ENCODE peak calls at places on chromosomes 6 and 20, in eight cellular contexts. N, Q, X, T, Z, E, F and Y are unnamed samples.

GRCh38 chr6:12476484-12476883 is 186.3 kb downstream of the EDN1 start:
- DNase-seq in T (no peak), Z (no peak), Q (no peak), E (no peak), N (no peak), X (no peak), F (no peak), Y (no peak)

GRCh38 chr6:49666930-49667369 is 30.3 kb upstream of the RHAG start:
- DNase-seq in F (no peak), T (no peak), N (no peak), Z (no peak), X (no peak), Q (no peak), E (no peak), Y (no peak)

GRCh38 chr6:10099086-10099499 is 315.8 kb downstream of the TFAP2A start:
- DNase-seq in Q (peak; percentile 73), F (peak; percentile 46), T (no peak), Z (peak; percentile 32), X (no peak), N (peak; percentile 54), E (peak; percentile 48), Y (peak; percentile 32)

GRCh38 chr6:167832497-167833395 is 6.0 kb downstream of the AFDN start:
- DNase-seq in T (no peak), X (no peak), F (no peak), N (no peak), Z (no peak), Q (no peak), E (no peak), Y (no peak)

GRCh38 chr20:37686762-37687477 is 6.9 kb upstream of the CTNNBL1 start:
- DNase-seq in N (no peak), X (peak; percentile 28), Z (no peak), T (no peak), Q (no peak), E (no peak), F (no peak), Y (peak; percentile 12)

GRCh38 chr6:80163754-80164187 is 57.3 kb downstream of the BCKDHB start:
- DNase-seq in F (no peak), Z (peak; percentile 45), T (no peak), N (no peak), E (no peak), Q (no peak), X (peak; percentile 78), Y (peak; percentile 2)

GRCh38 chr6:34393191-34393967 is 910 bp upstream of the NUDT3 start:
- DNase-seq in Q (no peak), Z (peak; percentile 66), N (no peak), E (no peak), F (no peak), X (no peak), T (no peak), Y (no peak)

GRCh38 chr6:157083343-157083742 is 240.0 kb downstream of the TMEM242 start:
- DNase-seq in N (no peak), T (no peak), F (no peak), Q (no peak), Z (peak; percentile 23), E (no peak), X (no peak), Y (no peak)

GRCh38 chr6:33323623-33323948 is 6.0 kb upstream of the ZBTB22 start:
- DNase-seq in Z (no peak), X (no peak), E (no peak), Q (no peak), N (no peak), F (no peak), T (no peak), Y (no peak)

GRCh38 chr6:104843196-104843595 is 16.5 kb downstream of the HACE1 start:
- DNase-seq in Z (no peak), X (no peak), Q (no peak), N (no peak), F (no peak), E (no peak), T (no peak), Y (no peak)

GRCh38 chr20:63687419-63688233 is 8.8 kb upstream of the TNFRSF6B start:
- DNase-seq in F (peak; percentile 86), Q (no peak), N (no peak), E (no peak), Z (no peak), X (no peak), T (no peak), Y (no peak)

GRCh38 chr6:37059344-37060194 is 54.1 kb downstream of the FGD2 start:
- DNase-seq in T (peak; percentile 40), E (peak; percentile 65), Q (no peak), Z (peak; percentile 20), F (no peak), N (no peak), X (peak; percentile 95), Y (peak; percentile 90)

GRCh38 chr6:12203001-12203400 is 87.2 kb upstream of the EDN1 start:
- DNase-seq in Q (no peak), T (no peak), X (peak; percentile 76), Z (no peak), N (no peak), F (no peak), E (no peak), Y (peak; percentile 24)

GRCh38 chr20:47854687-47855212 is 69.5 kb upstream of the SULF2 start:
- DNase-seq in E (no peak), Z (peak; percentile 23), T (no peak), Q (no peak), N (no peak), X (peak; percentile 47), F (no peak), Y (peak; percentile 81)

GRCh38 chr6:39137235-39137634 is 22.2 kb upstream of the SAYSD1 start:
- DNase-seq in E (peak; percentile 29), F (no peak), T (peak; percentile 18), Z (peak; percentile 23), X (peak; percentile 14), N (no peak), Q (no peak), Y (peak; percentile 36)

GRCh38 chr6:90216081-90216977 is 80.3 kb downstream of the BACH2 start:
- DNase-seq in X (peak; percentile 84), Q (no peak), E (no peak), T (peak; percentile 16), Z (peak; percentile 64), N (no peak), F (no peak), Y (no peak)

GRCh38 chr20:62949887-62950286 is 2.6 kb upstream of the SLC17A9 start:
- DNase-seq in Z (no peak), Q (no peak), X (no peak), N (no peak), E (no peak), F (no peak), T (no peak), Y (no peak)

GRCh38 chr6:8499540-8499939 is 64.2 kb upstream of the SLC35B3 start:
- DNase-seq in N (no peak), Z (no peak), T (no peak), E (no peak), X (no peak), Q (no peak), F (no peak), Y (no peak)

GRCh38 chr6:51199733-51200132 is 381.1 kb downstream of the TFAP2B start:
- DNase-seq in X (no peak), T (no peak), Z (no peak), Q (no peak), F (no peak), N (no peak), E (no peak), Y (no peak)

GRCh38 chr6:16344756-16345155 is 106.4 kb downstream of the GMPR start:
- DNase-seq in F (no peak), T (no peak), Q (no peak), Z (no peak), N (no peak), E (no peak), X (peak; percentile 74), Y (no peak)

GRCh38 chr6:135617222-135617621 is 119.7 kb upstream of the AHI1 start:
- DNase-seq in F (no peak), N (no peak), X (no peak), Z (no peak), E (no peak), Q (no peak), T (no peak), Y (no peak)

GRCh38 chr6:21554286-21554685 is 39.3 kb upstream of the SOX4 start:
- DNase-seq in F (no peak), E (no peak), Z (no peak), T (no peak), N (no peak), Q (no peak), X (no peak), Y (no peak)

GRCh38 chr6:34441526-34441925 is 15.7 kb upstream of the RPS10 start:
- DNase-seq in Z (no peak), Q (no peak), N (no peak), X (no peak), T (no peak), E (no peak), F (no peak), Y (no peak)

GRCh38 chr20:58639182-58640146 is 11.6 kb upstream of the STX16 start:
- DNase-seq in N (no peak), Q (no peak), E (no peak), T (no peak), X (no peak), F (no peak), Z (no peak), Y (no peak)
- TF ChIP-seq CTCF in N (no peak), Q (no peak), E (no peak), T (no peak), X (no peak), F (no peak), Z (no peak), Y (no peak)

GRCh38 chr20:35329435-35330139 is 37.4 kb upstream of the FAM83C start:
- DNase-seq in Z (peak; percentile 63), X (no peak), E (peak; percentile 60), F (no peak), Q (no peak), T (no peak), N (no peak), Y (peak; percentile 84)
- TF ChIP-seq CTCF in Z (peak; percentile 68), X (peak; percentile 31), E (no peak), F (no peak), Q (no peak), T (no peak), N (no peak), Y (peak; percentile 87)

DNA sequence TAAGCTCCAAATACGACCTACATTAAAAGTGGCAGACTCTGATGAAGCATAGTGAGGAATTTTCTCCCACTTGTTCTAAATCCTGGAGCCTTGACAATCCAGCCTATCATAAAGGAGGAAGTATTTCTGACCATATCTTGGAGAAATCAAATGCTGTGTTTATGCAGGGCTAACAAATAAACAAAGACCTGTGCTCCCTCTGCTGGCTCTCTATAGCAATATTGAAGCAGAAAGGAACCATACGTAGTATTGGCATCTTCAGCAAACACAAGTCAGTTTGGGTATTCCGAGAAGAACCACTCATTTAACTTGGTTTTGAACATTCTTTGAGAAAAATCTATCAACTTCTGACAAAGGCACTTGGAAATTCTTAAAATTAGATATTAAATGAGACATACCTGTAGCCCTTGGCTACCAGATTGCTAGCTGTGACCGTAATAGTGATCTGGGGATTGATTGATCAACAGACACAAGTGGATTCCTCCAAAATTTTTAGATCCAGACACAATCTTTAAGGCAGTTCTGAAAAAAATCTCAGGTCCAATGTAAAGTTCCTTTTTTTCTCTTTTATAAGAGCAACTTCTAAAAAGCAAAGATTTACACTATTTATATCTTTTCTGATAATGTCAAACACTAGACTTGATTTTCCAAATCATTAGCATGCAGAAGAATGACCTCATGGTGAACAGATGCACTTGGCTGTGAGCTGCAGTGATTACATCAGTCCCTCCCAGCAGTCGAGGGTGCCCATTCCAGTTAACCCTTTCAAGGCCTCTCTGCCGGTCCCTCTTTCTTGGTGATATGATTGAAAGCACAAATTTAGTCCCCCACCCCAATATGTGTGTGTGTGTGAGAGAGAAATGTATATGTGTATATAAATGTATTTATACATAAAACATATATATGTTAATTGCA is 40.2 kb downstream of the INSM1 start:
- DNase-seq in X (peak; percentile 41), Z (no peak), N (peak; percentile 65), T (no peak), Q (no peak), F (no peak), E (no peak), Y (no peak)
- TF ChIP-seq CTCF in X (peak; percentile 22), Z (no peak), N (peak; percentile 29), T (no peak), Q (no peak), F (no peak), E (no peak), Y (no peak)

GRCh38 chr6:107075951-107076381 is 39.3 kb downstream of the BEND3 start:
- DNase-seq in Z (no peak), F (no peak), Q (no peak), N (peak; percentile 42), T (no peak), X (peak; percentile 43), E (no peak), Y (no peak)
- TF ChIP-seq CTCF in Z (no peak), F (no peak), Q (no peak), N (peak; percentile 31), T (no peak), X (no peak), E (peak; percentile 21), Y (no peak)